ENCODE peak calls at places on chromosomes 12 and 14, in nine cellular contexts. W, F, U, E, H, V, O, Y and X are unnamed samples.

GRCh38 chr12:120142231-120142877 is 25.8 kb upstream of the RAB35 start:
- DNase-seq in W (no peak), F (no peak), U (no peak), E (no peak), H (no peak), V (no peak), O (no peak), Y (no peak), X (no peak)

GRCh38 chr12:63790608-63790945 is 10.9 kb downstream of the RXYLT1 start:
- DNase-seq in W (no peak), F (no peak), U (no peak), E (no peak), H (no peak), V (no peak), O (no peak), Y (no peak), X (no peak)

GRCh38 chr12:14417717-14418116 is 52.2 kb downstream of the ATF7IP start:
- DNase-seq in W (no peak), F (no peak), U (peak; percentile 69), E (peak; percentile 73), H (peak; percentile 72), V (peak; percentile 15), O (peak; percentile 40), Y (peak; percentile 44), X (peak; percentile 21)

GRCh38 chr12:179131-179884 is 34.6 kb downstream of the SLC6A12 start:
- DNase-seq in W (no peak), F (no peak), U (no peak), E (no peak), H (peak; percentile 95), V (no peak), O (no peak), Y (no peak), X (no peak)

GRCh38 chr12:15633201-15633600 is 156.0 kb downstream of the EPS8 start:
- DNase-seq in W (no peak), F (no peak), U (no peak), E (no peak), H (no peak), V (no peak), O (no peak), Y (no peak), X (no peak)

GRCh38 chr14:99616832-99617488 is 13.0 kb upstream of the CCDC85C start:
- DNase-seq in W (no peak), F (no peak), U (no peak), E (no peak), H (no peak), V (no peak), O (no peak), Y (no peak), X (no peak)

GRCh38 chr12:109134186-109134917 is 18.0 kb downstream of the ACACB start:
- DNase-seq in W (no peak), F (peak; percentile 92), U (no peak), E (no peak), H (no peak), V (no peak), O (no peak), Y (no peak), X (no peak)

GRCh38 chr14:55220230-55220629 is 28.8 kb upstream of the DLGAP5 start:
- DNase-seq in W (no peak), F (no peak), U (no peak), E (no peak), H (no peak), V (no peak), O (no peak), Y (no peak), X (no peak)

GRCh38 chr14:103273145-103273846 is 60.7 kb upstream of the EIF5 start:
- DNase-seq in W (no peak), F (peak; percentile 41), U (no peak), E (no peak), H (no peak), V (no peak), O (no peak), Y (no peak), X (no peak)

GRCh38 chr12:80862606-80863005 is 75.1 kb downstream of the LIN7A start:
- DNase-seq in W (no peak), F (no peak), U (no peak), E (no peak), H (no peak), V (no peak), O (no peak), Y (no peak), X (no peak)

GRCh38 chr12:82981150-82981549 is 294.4 kb downstream of the TMTC2 start:
- DNase-seq in W (no peak), F (no peak), U (no peak), E (no peak), H (no peak), V (no peak), O (no peak), Y (no peak), X (no peak)

GRCh38 chr12:124500232-124501079 is 67.0 kb downstream of the NCOR2 start:
- DNase-seq in W (no peak), F (no peak), U (no peak), E (no peak), H (no peak), V (no peak), O (no peak), Y (no peak), X (no peak)

GRCh38 chr14:31270196-31270772 is 62.7 kb upstream of the HECTD1 start:
- DNase-seq in W (no peak), F (no peak), U (no peak), E (no peak), H (no peak), V (no peak), O (no peak), Y (no peak), X (no peak)

GRCh38 chr14:55270832-55271571 is at the start of gene FBXO34:
- DNase-seq in W (peak; percentile 92), F (peak; percentile 99), U (peak; percentile 98), E (peak; percentile 95), H (peak; percentile 97), V (peak; percentile 99), O (peak; percentile 100), Y (peak; percentile 80), X (peak; percentile 88)

GRCh38 chr14:81936348-81936747 is 402.7 kb upstream of the SEL1L start:
- DNase-seq in W (no peak), F (no peak), U (no peak), E (no peak), H (no peak), V (no peak), O (no peak), Y (no peak), X (no peak)

GRCh38 chr14:105096206-105096875 is 31.1 kb upstream of the GPR132 start:
- DNase-seq in W (no peak), F (no peak), U (no peak), E (no peak), H (no peak), V (no peak), O (no peak), Y (no peak), X (no peak)

GRCh38 chr12:124613151-124613585 is 45.8 kb upstream of the NCOR2 start:
- DNase-seq in W (peak; percentile 53), F (no peak), U (no peak), E (peak; percentile 43), H (peak; percentile 73), V (no peak), O (no peak), Y (no peak), X (no peak)

GRCh38 chr14:58171090-58171489 is 19.1 kb upstream of the ARMH4 start:
- DNase-seq in W (peak; percentile 60), F (peak; percentile 80), U (peak; percentile 10), E (peak; percentile 92), H (peak; percentile 85), V (no peak), O (no peak), Y (peak; percentile 50), X (no peak)

GRCh38 chr14:76834296-76834695 is 8.1 kb downstream of the LRRC74A start:
- DNase-seq in W (no peak), F (no peak), U (no peak), E (no peak), H (no peak), V (no peak), O (no peak), Y (no peak), X (no peak)

GRCh38 chr12:110684322-110684836 is 4.5 kb downstream of the HVCN1 start:
- DNase-seq in W (no peak), F (no peak), U (no peak), E (peak; percentile 8), H (peak; percentile 25), V (no peak), O (no peak), Y (no peak), X (no peak)

GRCh38 chr14:91377700-91378652 is 39.6 kb downstream of the CCDC88C start:
- DNase-seq in W (no peak), F (no peak), U (no peak), E (no peak), H (peak; percentile 79), V (no peak), O (peak; percentile 41), Y (no peak), X (no peak)

GRCh38 chr12:116717466-116718457 is 20.1 kb downstream of the SPRING1 start:
- DNase-seq in W (no peak), F (no peak), U (no peak), E (no peak), H (no peak), V (no peak), O (no peak), Y (no peak), X (no peak)

GRCh38 chr12:57832966-57833365 is 13.6 kb downstream of the CTDSP2 start:
- DNase-seq in W (no peak), F (no peak), U (no peak), E (no peak), H (no peak), V (no peak), O (no peak), Y (no peak), X (no peak)